ENCODE peak calls at places on chromosomes 11 and 22, in six cellular contexts. M is effector memory CD4-positive, alpha-beta T cell; U is Caco-2; Q is stimulated activated CD4-positive, alpha-beta T cell treated with anti-CD3 and anti-CD28 coated beads, Interleukin-12 subunit alpha, Interleukin-12 subunit beta, amount 100 ng/mL, for 48 hours; V is T-helper 9 cell; H is spleen. T is an unnamed sample.

GRCh38 chr22:23591203-23591791 is 11.2 kb upstream of the IGLL1 start:
- DNase-seq in V (peak; percentile 43), H (peak; percentile 82), Q (peak; percentile 25), M (no peak), U (peak; percentile 76), T (peak; percentile 24)

GRCh38 chr22:37330200-37331033 is 48.1 kb downstream of the CYTH4 start:
- DNase-seq in V (no peak), M (no peak), U (peak; percentile 82), Q (no peak), H (no peak), T (no peak)

GRCh38 chr11:124113890-124114289 is 1.4 kb upstream of the VWA5A start:
- DNase-seq in H (no peak), U (no peak), Q (no peak), V (no peak), M (no peak), T (no peak)

GRCh38 chr11:112310414-112310813 is 49.8 kb upstream of the PLET1 start:
- DNase-seq in H (no peak), M (no peak), V (no peak), U (no peak), Q (no peak), T (no peak)

GRCh38 chr11:8911040-8911823 is at the start of gene AKIP1:
- DNase-seq in V (peak; percentile 70), M (peak; percentile 75), H (peak; percentile 95), Q (peak; percentile 76), U (peak; percentile 94), T (peak; percentile 82)

GRCh38 chr11:36744375-36745168 is 146.5 kb upstream of the RAG2 start:
- DNase-seq in H (peak; percentile 84), V (peak; percentile 52), Q (peak; percentile 32), U (peak; percentile 73), M (peak; percentile 5), T (peak; percentile 33)

GRCh38 chr11:102446606-102447005 is 6.0 kb downstream of the TMEM123 start:
- DNase-seq in H (no peak), U (no peak), V (no peak), M (no peak), Q (no peak), T (no peak)

GRCh38 chr11:117855452-117855851 is 21.0 kb downstream of the FXYD6 start:
- DNase-seq in Q (no peak), U (no peak), H (no peak), M (no peak), V (no peak), T (no peak)

GRCh38 chr22:49595465-49596078 is 232.1 kb downstream of the BRD1 start:
- DNase-seq in V (no peak), H (no peak), M (no peak), U (no peak), Q (no peak), T (no peak)

GRCh38 chr11:70205049-70205725 is 2.1 kb downstream of the FADD start:
- DNase-seq in M (no peak), H (peak; percentile 67), V (no peak), Q (no peak), U (no peak), T (no peak)

GRCh38 chr11:67392182-67392715 is 463 bp downstream of the RAD9A start:
- DNase-seq in Q (no peak), H (no peak), V (no peak), U (no peak), M (no peak), T (no peak)

GRCh38 chr11:14577835-14578529 is 57.8 kb upstream of the PSMA1 start:
- DNase-seq in H (no peak), Q (no peak), M (no peak), U (no peak), V (no peak), T (no peak)

T was measured in effector CD8-positive, alpha-beta T cell.